ENCODE peak calls at places on chromosomes 1 and 21, in eight cellular contexts. X is activated CD8-positive, alpha-beta memory T cell treated with anti-CD3 and anti-CD28 coated beads for 4 hours; T is NCI-H510A treated with DMSO at 0.1 percent for 48 hours; B is fibroblast of mammary gland; E is activated T-cell treated with anti-CD3 and anti-CD28 coated beads for 1 hour; V is AML-193; A is CD8-positive, alpha-beta T cell; F is GM20000. H is an unnamed sample.

GRCh38 chr21:31780944-31781343 is 49.0 kb upstream of the SCAF4 start:
- DNase-seq in X (no peak), T (peak), B (no peak), E (no peak), V (no peak), A (no peak), F (no peak), H (peak)

GRCh38 chr1:68217060-68217554 is 15.2 kb downstream of the WLS start:
- DNase-seq in X (no peak), T (peak), B (no peak), E (no peak), V (no peak), A (no peak), F (no peak), H (no peak)

GRCh38 chr1:55559111-55559510 is 343.9 kb upstream of the USP24 start:
- DNase-seq in X (no peak), T (no peak), B (peak), E (no peak), V (no peak), A (no peak), F (no peak), H (no peak)

GRCh38 chr1:47409311-47410085 is 6.6 kb upstream of the FOXE3 start:
- DNase-seq in X (no peak), T (no peak), B (peak), E (no peak), V (no peak), A (no peak), F (no peak), H (no peak)

GRCh38 chr1:190104959-190105358 is 372.7 kb downstream of the BRINP3 start:
- DNase-seq in X (no peak), T (no peak), B (no peak), E (no peak), V (no peak), A (no peak), F (no peak), H (no peak)

GRCh38 chr1:218986816-218987215 is 186.9 kb upstream of the LYPLAL1 start:
- DNase-seq in X (no peak), T (no peak), B (no peak), E (no peak), V (no peak), A (no peak), F (no peak), H (no peak)

GRCh38 chr1:200445213-200445612 is 35.4 kb upstream of the ZNF281 start:
- DNase-seq in X (no peak), T (no peak), B (peak), E (no peak), V (no peak), A (no peak), F (no peak), H (no peak)

GRCh38 chr1:107669996-107670395 is 295.0 kb downstream of the VAV3 start:
- DNase-seq in X (no peak), T (peak), B (peak), E (no peak), V (no peak), A (no peak), F (no peak), H (no peak)

GRCh38 chr1:212827377-212827776 is 20.1 kb downstream of the SPATA45 start:
- DNase-seq in X (no peak), T (no peak), B (no peak), E (no peak), V (no peak), A (no peak), F (no peak), H (no peak)

GRCh38 chr1:15429701-15430149 is 8.5 kb upstream of the CTRC start:
- DNase-seq in X (no peak), T (no peak), B (peak), E (no peak), V (no peak), A (no peak), F (no peak), H (no peak)

GRCh38 chr1:34163792-34164509 is 1.1 kb downstream of the CSMD2 start:
- DNase-seq in X (no peak), T (peak), B (no peak), E (no peak), V (no peak), A (no peak), F (peak), H (no peak)

GRCh38 chr1:116521186-116521585 is 49.6 kb downstream of the CD58 start:
- DNase-seq in X (no peak), T (no peak), B (peak), E (no peak), V (peak), A (no peak), F (no peak), H (no peak)

GRCh38 chr1:226002667-226003501 is 3.7 kb upstream of the SDE2 start:
- DNase-seq in X (no peak), T (peak), B (peak), E (no peak), V (peak), A (peak), F (no peak), H (peak)

GRCh38 chr1:156390409-156391144 is 21.6 kb downstream of the RHBG start:
- DNase-seq in X (no peak), T (no peak), B (no peak), E (no peak), V (no peak), A (no peak), F (no peak), H (no peak)

GRCh38 chr1:183932412-183932811 is 105.1 kb downstream of the COLGALT2 start:
- DNase-seq in X (no peak), T (no peak), B (peak), E (no peak), V (no peak), A (no peak), F (no peak), H (no peak)

GRCh38 chr21:34801519-34802132 is 132.8 kb downstream of the CLIC6 start:
- DNase-seq in X (no peak), T (no peak), B (peak), E (no peak), V (no peak), A (peak), F (peak), H (no peak)

GRCh38 chr1:83641206-83641658 is 357.7 kb downstream of the TTLL7 start:
- DNase-seq in X (no peak), T (peak), B (peak), E (no peak), V (no peak), A (no peak), F (no peak), H (no peak)

GRCh38 chr1:8082945-8083344 is 56.8 kb upstream of the ERRFI1 start:
- DNase-seq in X (no peak), T (no peak), B (peak), E (no peak), V (no peak), A (no peak), F (no peak), H (no peak)

GRCh38 chr1:162023547-162024501 is at the start of gene OLFML2B:
- DNase-seq in X (no peak), T (peak), B (peak), E (peak), V (peak), A (peak), F (peak), H (peak)

GRCh38 chr1:25562101-25562927 is 18.9 kb downstream of the LDLRAP1 start:
- DNase-seq in X (peak), T (peak), B (no peak), E (peak), V (no peak), A (peak), F (peak), H (peak)

GRCh38 chr21:42306366-42307035 is 8.7 kb downstream of the TFF3 start:
- DNase-seq in X (no peak), T (no peak), B (no peak), E (no peak), V (no peak), A (no peak), F (no peak), H (peak)

GRCh38 chr1:59393211-59394180 is 96.6 kb downstream of the FGGY start:
- DNase-seq in X (no peak), T (peak), B (peak), E (no peak), V (no peak), A (no peak), F (no peak), H (no peak)

GRCh38 chr1:228897901-228898300 is 162.6 kb downstream of the RHOU start:
- DNase-seq in X (no peak), T (no peak), B (no peak), E (no peak), V (no peak), A (no peak), F (no peak), H (no peak)

GRCh38 chr21:35438643-35439404 is 389.7 kb upstream of the RUNX1 start:
- DNase-seq in X (no peak), T (no peak), B (no peak), E (no peak), V (no peak), A (no peak), F (peak), H (no peak)

GRCh38 chr1:185170291-185170848 is 13.4 kb downstream of the SWT1 start:
- DNase-seq in X (no peak), T (peak), B (peak), E (peak), V (peak), A (peak), F (peak), H (peak)

GRCh38 chr21:34567574-34567973 is 47.3 kb downstream of the RCAN1 start:
- DNase-seq in X (no peak), T (no peak), B (no peak), E (no peak), V (no peak), A (no peak), F (no peak), H (no peak)

GRCh38 chr1:72009170-72009569 is 273.2 kb downstream of the NEGR1 start:
- DNase-seq in X (no peak), T (no peak), B (no peak), E (no peak), V (no peak), A (no peak), F (no peak), H (no peak)

GRCh38 chr1:184210048-184210447 is 158.5 kb downstream of the TSEN15 start:
- DNase-seq in X (no peak), T (no peak), B (peak), E (no peak), V (no peak), A (no peak), F (no peak), H (no peak)

GRCh38 chr1:220426989-220427388 is 100.9 kb upstream of the MARK1 start:
- DNase-seq in X (no peak), T (no peak), B (peak), E (no peak), V (no peak), A (no peak), F (no peak), H (no peak)

GRCh38 chr1:244456586-244456985 is 4.5 kb upstream of the CATSPERE start:
- DNase-seq in X (no peak), T (no peak), B (no peak), E (no peak), V (no peak), A (no peak), F (no peak), H (no peak)

GRCh38 chr1:204103121-204103741 is 30.3 kb downstream of the SOX13 start:
- DNase-seq in X (no peak), T (no peak), B (no peak), E (no peak), V (no peak), A (no peak), F (no peak), H (no peak)

GRCh38 chr1:5598824-5599395 is 393.3 kb downstream of the NPHP4 start:
- DNase-seq in X (no peak), T (no peak), B (no peak), E (no peak), V (no peak), A (no peak), F (no peak), H (no peak)

GRCh38 chr1:22131875-22132486 is 10.9 kb downstream of the WNT4 start:
- DNase-seq in X (peak), T (peak), B (no peak), E (peak), V (peak), A (peak), F (peak), H (no peak)

GRCh38 chr1:101302831-101303511 is 66.2 kb downstream of the S1PR1 start:
- DNase-seq in X (no peak), T (no peak), B (peak), E (no peak), V (no peak), A (no peak), F (no peak), H (no peak)

GRCh38 chr1:154925335-154926170 is 11.0 kb downstream of the PMVK start:
- DNase-seq in X (no peak), T (no peak), B (no peak), E (no peak), V (peak), A (no peak), F (no peak), H (peak)

GRCh38 chr1:205429742-205430464 is 8.0 kb upstream of the LEMD1 start:
- DNase-seq in X (no peak), T (no peak), B (no peak), E (no peak), V (no peak), A (no peak), F (no peak), H (no peak)

GRCh38 chr1:201060586-201060985 is 37.1 kb upstream of the KIF21B start:
- DNase-seq in X (no peak), T (peak), B (no peak), E (no peak), V (no peak), A (no peak), F (no peak), H (no peak)

GRCh38 chr1:43059640-43060574 is 101.2 kb upstream of the SLC2A1 start:
- DNase-seq in X (no peak), T (no peak), B (no peak), E (no peak), V (no peak), A (no peak), F (no peak), H (no peak)